ENCODE peak calls at places on chromosomes 1 and 21, in nine cellular contexts. F is uterus, Q is fibroblast of lung, E is IMR-90, V is mesothelial cell of epicardium, N is heart right ventricle, M is transverse colon, D is WTC11, G is lower lobe of right lung. S is an unnamed sample.

GRCh38 chr1:8903908-8904650 is 25.6 kb upstream of the ENO1 start:
- DNase-seq in F (peak), Q (peak), E (peak), V (peak), N (no peak), M (peak), D (no peak), G (no peak), S (peak)

GRCh38 chr1:16181887-16182719 is 26.2 kb upstream of the EPHA2 start:
- DNase-seq in F (peak), Q (peak), E (peak), V (no peak), N (peak), M (peak), D (peak), G (peak), S (peak)

GRCh38 chr1:234599617-234600417 is 10.2 kb downstream of the IRF2BP2 start:
- DNase-seq in F (peak), Q (peak), E (peak), V (peak), N (peak), M (peak), D (peak), G (peak), S (no peak)

GRCh38 chr1:5596651-5597050 is 395.6 kb downstream of the NPHP4 start:
- DNase-seq in F (no peak), Q (no peak), E (no peak), V (no peak), N (no peak), M (no peak), D (no peak), G (no peak), S (no peak)

GRCh38 chr1:216841165-216841564 is 117.9 kb upstream of the ESRRG start:
- DNase-seq in F (no peak), Q (no peak), E (no peak), V (no peak), N (no peak), M (no peak), D (no peak), G (no peak), S (no peak)

GRCh38 chr21:34019402-34019801 is 54.0 kb upstream of the MRPS6 start:
- DNase-seq in F (no peak), Q (no peak), E (no peak), V (no peak), N (no peak), M (no peak), D (no peak), G (no peak), S (no peak)

GRCh38 chr1:195754874-195755273 is 853.4 kb downstream of the KCNT2 start:
- DNase-seq in F (no peak), Q (peak), E (peak), V (no peak), N (no peak), M (no peak), D (no peak), G (no peak), S (no peak)

GRCh38 chr1:40450491-40451237 is 388 bp downstream of the ZFP69B start:
- DNase-seq in F (no peak), Q (peak), E (peak), V (no peak), N (no peak), M (peak), D (no peak), G (no peak), S (peak)

GRCh38 chr21:38619865-38620513 is 121.7 kb upstream of the ERG start:
- DNase-seq in F (peak), Q (no peak), E (no peak), V (no peak), N (peak), M (no peak), D (no peak), G (no peak), S (no peak)

GRCh38 chr1:235203428-235203827 is 42.4 kb upstream of the RBM34 start:
- DNase-seq in F (no peak), Q (no peak), E (no peak), V (no peak), N (no peak), M (no peak), D (no peak), G (no peak), S (no peak)

DNA sequence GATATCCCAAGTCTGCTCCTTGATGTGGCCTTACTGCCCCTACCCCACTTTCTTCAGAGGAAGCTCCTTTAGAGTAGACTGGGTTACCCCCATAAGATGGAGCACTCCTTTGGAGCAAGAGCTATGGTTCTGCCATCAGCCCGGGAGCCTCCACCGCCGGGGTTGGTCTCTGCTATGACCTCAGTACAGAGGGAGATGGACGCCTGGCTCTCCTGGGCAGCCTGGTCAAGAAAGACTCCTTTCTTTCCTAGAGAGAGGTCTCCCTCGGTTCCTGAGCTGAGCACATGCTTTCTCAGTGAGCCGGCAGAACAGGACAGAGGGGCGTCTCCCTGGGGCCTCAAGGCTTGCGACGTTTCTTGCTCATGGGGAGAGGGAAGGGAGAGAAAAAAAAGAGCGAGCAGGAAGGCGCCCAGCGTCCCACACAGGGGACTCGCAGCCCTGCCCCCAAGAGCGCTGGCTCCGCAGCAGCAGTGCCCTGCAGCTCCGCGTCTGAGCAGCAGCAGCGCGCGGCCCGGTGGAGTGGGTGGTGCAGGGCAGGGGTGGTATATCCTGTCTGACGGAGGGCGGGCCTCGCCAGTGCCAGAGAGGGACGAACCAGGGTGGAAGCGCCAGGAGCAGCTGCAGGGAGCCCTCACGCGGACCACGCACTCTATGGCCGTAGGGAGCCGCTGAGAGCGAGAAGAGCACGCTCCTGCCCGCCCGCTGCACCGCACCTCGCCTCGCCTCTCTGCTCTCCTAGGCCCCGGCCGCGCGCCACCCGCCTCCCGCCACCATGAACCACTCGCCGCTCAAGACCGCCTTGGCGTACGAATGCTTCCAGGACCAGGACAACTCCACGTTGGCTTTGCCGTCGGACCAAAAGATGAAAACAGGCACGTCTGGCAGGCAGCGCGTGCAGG is at the start of gene PKP1:
- DNase-seq in F (no peak), Q (peak), E (peak), V (no peak), N (no peak), M (peak), D (peak), G (peak), S (no peak)
- TF ChIP-seq CTCF in F (no peak), Q (no peak), E (no peak), V (no peak), N (no peak), M (no peak), D (no peak), G (no peak), S (no peak)

GRCh38 chr1:53821380-53821779 is 16.7 kb downstream of the NDC1 start:
- DNase-seq in F (no peak), Q (no peak), E (no peak), V (no peak), N (no peak), M (no peak), D (no peak), G (no peak), S (no peak)
- TF ChIP-seq CTCF in F (no peak), Q (no peak), E (no peak), V (no peak), N (no peak), M (no peak), D (no peak), G (no peak), S (no peak)

GRCh38 chr1:171486048-171486519 is 754 bp downstream of the PRRC2C start:
- DNase-seq in F (no peak), Q (peak), E (peak), V (no peak), N (no peak), M (peak), D (no peak), G (no peak), S (peak)

GRCh38 chr1:171488190-171488929 is 3.0 kb downstream of the PRRC2C start:
- DNase-seq in F (no peak), Q (no peak), E (no peak), V (no peak), N (no peak), M (no peak), D (no peak), G (no peak), S (no peak)

GRCh38 chr1:171487038-171487437 is 1.7 kb downstream of the PRRC2C start:
- DNase-seq in F (no peak), Q (no peak), E (no peak), V (no peak), N (no peak), M (no peak), D (no peak), G (no peak), S (no peak)

GRCh38 chr1:171484760-171485374 is 463 bp upstream of the PRRC2C start:
- DNase-seq in F (peak), Q (no peak), E (no peak), V (no peak), N (no peak), M (no peak), D (no peak), G (no peak), S (no peak)

GRCh38 chr1:171485375-171486047 is at the start of gene PRRC2C:
- DNase-seq in F (peak), Q (peak), E (peak), V (peak), N (peak), M (peak), D (peak), G (peak), S (peak)
- TF ChIP-seq CTCF in F (peak), Q (peak), E (peak), V (no peak), N (peak), M (peak), D (no peak), G (peak), S (peak)

DNA sequence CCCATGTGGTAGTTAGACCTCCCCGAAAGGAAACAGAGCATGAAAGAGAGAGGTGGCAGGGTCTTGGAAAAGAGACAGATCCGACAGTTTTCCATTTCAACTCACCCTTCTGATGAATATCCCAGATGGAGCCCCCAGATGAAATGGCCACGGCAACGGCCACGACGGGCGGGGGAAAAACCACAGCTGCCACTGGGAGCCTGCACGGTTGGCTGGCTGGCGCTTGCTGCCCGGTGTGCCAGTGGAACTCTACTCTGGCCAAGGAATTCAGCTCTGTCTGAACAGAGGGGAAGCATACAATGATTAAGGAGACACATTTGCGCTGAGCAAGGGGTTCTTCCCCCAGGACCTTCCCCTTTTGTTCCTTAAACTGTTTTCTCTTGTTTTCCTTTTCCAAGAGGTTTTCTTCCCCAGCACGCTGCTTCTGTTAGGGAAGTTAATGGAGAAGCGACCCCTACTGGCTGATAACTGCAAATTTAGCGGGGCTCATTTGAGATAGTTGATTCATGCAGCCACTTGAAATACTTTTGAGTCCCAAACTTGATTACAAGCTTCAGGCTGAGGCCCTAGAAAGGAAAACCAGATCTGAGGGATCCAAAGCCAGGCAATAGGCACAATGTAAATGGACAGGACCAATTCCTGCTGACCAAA is 1122.5 kb downstream of the NCAM2 start:
- DNase-seq in F (no peak), Q (peak), E (no peak), V (no peak), N (no peak), M (no peak), D (peak), G (no peak), S (no peak)
- TF ChIP-seq CTCF in F (no peak), Q (peak), E (peak), V (peak), N (no peak), M (no peak), D (peak), G (no peak), S (no peak)

GRCh38 chr1:79069828-79070227 is 63.3 kb upstream of the ADGRL4 start:
- DNase-seq in F (no peak), Q (no peak), E (no peak), V (no peak), N (no peak), M (no peak), D (no peak), G (no peak), S (no peak)
- TF ChIP-seq CTCF in F (no peak), Q (no peak), E (no peak), V (peak), N (no peak), M (no peak), D (no peak), G (no peak), S (no peak)

GRCh38 chr1:56148466-56149193 is 430.7 kb downstream of the PLPP3 start:
- DNase-seq in F (no peak), Q (no peak), E (no peak), V (no peak), N (no peak), M (no peak), D (no peak), G (no peak), S (no peak)
- TF ChIP-seq CTCF in F (peak), Q (no peak), E (no peak), V (no peak), N (no peak), M (no peak), D (no peak), G (no peak), S (no peak)

DNA sequence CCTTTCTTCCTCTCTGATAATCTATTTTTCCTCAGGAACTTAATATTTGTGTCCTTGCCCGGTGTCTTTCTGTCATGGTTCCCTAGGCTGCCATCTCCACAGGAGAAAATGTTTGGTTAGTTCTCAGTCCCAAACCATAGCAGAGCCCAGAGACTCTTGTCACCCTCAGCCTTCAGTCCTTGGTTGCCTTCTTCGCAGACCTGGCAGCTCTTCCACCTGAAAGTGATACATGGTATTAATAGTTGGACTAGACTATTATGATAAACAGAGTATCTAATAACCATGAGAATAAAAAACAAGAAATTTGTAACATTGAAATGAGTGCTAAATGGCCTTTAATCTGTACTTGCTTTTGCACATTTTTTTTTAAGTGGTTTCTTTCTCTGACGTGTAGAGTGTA is 26.5 kb downstream of the PTBP2 start:
- DNase-seq in F (no peak), Q (no peak), E (no peak), V (no peak), N (no peak), M (no peak), D (no peak), G (no peak), S (no peak)
- TF ChIP-seq CTCF in F (no peak), Q (no peak), E (no peak), V (no peak), N (no peak), M (no peak), D (no peak), G (no peak), S (no peak)

DNA sequence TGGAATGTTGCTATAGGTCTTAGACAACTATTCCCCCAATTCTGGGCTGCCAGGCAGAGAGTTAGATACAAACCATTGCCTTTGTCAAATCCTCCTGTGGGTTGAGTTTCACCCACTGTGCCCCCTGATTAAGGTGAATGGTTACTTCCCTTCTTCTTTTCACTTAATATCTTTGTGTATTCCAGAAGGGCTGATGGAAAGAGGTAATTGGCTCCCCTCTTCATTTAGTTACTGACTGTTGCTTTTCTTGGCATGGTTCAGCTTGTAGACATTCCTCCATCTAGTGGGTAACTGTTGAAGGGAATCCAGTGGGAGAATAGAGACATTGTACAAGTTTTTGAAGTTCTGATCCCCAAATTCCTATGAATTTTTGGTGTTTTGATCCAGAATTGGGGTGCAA is 43.8 kb upstream of the MACF1 start:
- DNase-seq in F (no peak), Q (no peak), E (no peak), V (no peak), N (no peak), M (no peak), D (no peak), G (no peak), S (no peak)
- TF ChIP-seq CTCF in F (no peak), Q (no peak), E (peak), V (no peak), N (no peak), M (no peak), D (no peak), G (peak), S (no peak)

S was measured in HFF-Myc.